ENCODE peak calls at places on chromosomes 3 and 15, in five cellular contexts. C, R, B, J and S are unnamed samples.

GRCh38 chr15:61861962-61862361 is 198.3 kb downstream of the VPS13C start:
- DNase-seq in C (no peak), R (no peak), B (no peak), J (no peak), S (no peak)

GRCh38 chr3:105140899-105141367 is 225.8 kb upstream of the ALCAM start:
- DNase-seq in C (no peak), R (no peak), B (no peak), J (no peak), S (peak; percentile 11)

GRCh38 chr3:82133070-82133606 is 371.7 kb upstream of the GBE1 start:
- DNase-seq in C (peak; percentile 26), R (peak; percentile 36), B (peak; percentile 31), J (peak; percentile 20), S (peak; percentile 77)

GRCh38 chr3:136994772-136995516 is 37.2 kb downstream of the IL20RB start:
- DNase-seq in C (peak; percentile 69), R (no peak), B (peak; percentile 96), J (no peak), S (no peak)

GRCh38 chr15:41416742-41417417 is at the start of gene RTF1:
- DNase-seq in C (peak; percentile 65), R (peak; percentile 98), B (peak; percentile 40), J (peak; percentile 66), S (peak; percentile 96)

GRCh38 chr3:9214599-9214998 is 34.8 kb downstream of the SRGAP3 start:
- DNase-seq in C (peak; percentile 82), R (no peak), B (peak; percentile 53), J (no peak), S (no peak)

GRCh38 chr3:47899495-47900108 is 96.7 kb downstream of the DHX30 start:
- DNase-seq in C (peak; percentile 33), R (no peak), B (no peak), J (no peak), S (no peak)

GRCh38 chr3:29618395-29619291 is 337.8 kb downstream of the RBMS3 start:
- DNase-seq in C (no peak), R (no peak), B (no peak), J (no peak), S (no peak)

GRCh38 chr15:35751421-35752133 is 205.6 kb upstream of the DPH6 start:
- DNase-seq in C (peak; percentile 41), R (peak; percentile 28), B (peak; percentile 28), J (peak; percentile 50), S (peak; percentile 76)

GRCh38 chr3:48130321-48130881 is 57.8 kb downstream of the CDC25A start:
- DNase-seq in C (peak; percentile 97), R (no peak), B (peak; percentile 37), J (no peak), S (no peak)

GRCh38 chr3:53357457-53357856 is 10.1 kb upstream of the DCP1A start:
- DNase-seq in C (no peak), R (no peak), B (no peak), J (no peak), S (no peak)

GRCh38 chr3:161969867-161970266 is 473.3 kb downstream of the OTOL1 start:
- DNase-seq in C (peak; percentile 6), R (no peak), B (no peak), J (no peak), S (no peak)

GRCh38 chr3:50316657-50317242 is 5.8 kb downstream of the HYAL2 start:
- DNase-seq in C (peak; percentile 65), R (no peak), B (no peak), J (no peak), S (peak; percentile 60)

GRCh38 chr3:13722178-13722577 is 157.7 kb downstream of the WNT7A start:
- DNase-seq in C (no peak), R (no peak), B (no peak), J (no peak), S (no peak)

GRCh38 chr3:107263269-107264021 is 113.8 kb upstream of the CCDC54 start:
- DNase-seq in C (no peak), R (no peak), B (no peak), J (no peak), S (no peak)

GRCh38 chr15:66899555-66900350 is 165.6 kb upstream of the SMAD3 start:
- DNase-seq in C (peak; percentile 6), R (no peak), B (no peak), J (no peak), S (no peak)

GRCh38 chr3:139778884-139779283 is 101.1 kb upstream of the NMNAT3 start:
- DNase-seq in C (no peak), R (no peak), B (no peak), J (no peak), S (no peak)

GRCh38 chr3:136984837-136985236 is 27.1 kb downstream of the IL20RB start:
- DNase-seq in C (peak; percentile 35), R (no peak), B (peak; percentile 76), J (no peak), S (no peak)

GRCh38 chr3:12959838-12960378 is 113.3 kb downstream of the IQSEC1 start:
- DNase-seq in C (no peak), R (no peak), B (no peak), J (no peak), S (no peak)

GRCh38 chr3:73509812-73510211 is 114.9 kb downstream of the PDZRN3 start:
- DNase-seq in C (no peak), R (no peak), B (no peak), J (no peak), S (no peak)

GRCh38 chr3:103786296-103786695 is 1351.5 kb downstream of the ZPLD1 start:
- DNase-seq in C (no peak), R (no peak), B (no peak), J (no peak), S (no peak)

GRCh38 chr3:38606561-38606960 is 42.9 kb downstream of the SCN5A start:
- DNase-seq in C (no peak), R (no peak), B (no peak), J (no peak), S (no peak)

GRCh38 chr15:69170597-69170996 is 10.2 kb downstream of the GLCE start:
- DNase-seq in C (no peak), R (no peak), B (no peak), J (no peak), S (no peak)

GRCh38 chr3:16884748-16885587 is at the start of gene PLCL2:
- DNase-seq in C (no peak), R (peak; percentile 73), B (no peak), J (no peak), S (peak; percentile 82)

GRCh38 chr3:187076297-187076696 is 63.0 kb downstream of the RPL39L start:
- DNase-seq in C (no peak), R (no peak), B (no peak), J (no peak), S (peak; percentile 5)

GRCh38 chr3:187077085-187077484 is 62.2 kb downstream of the RPL39L start:
- DNase-seq in C (no peak), R (no peak), B (no peak), J (no peak), S (no peak)

GRCh38 chr3:187079090-187080022 is 59.9 kb downstream of the RPL39L start:
- DNase-seq in C (no peak), R (no peak), B (no peak), J (no peak), S (no peak)

GRCh38 chr3:187080799-187081450 is 58.4 kb downstream of the RPL39L start:
- DNase-seq in C (no peak), R (no peak), B (no peak), J (no peak), S (no peak)

GRCh38 chr3:187077537-187077936 is 61.8 kb downstream of the RPL39L start:
- DNase-seq in C (no peak), R (no peak), B (no peak), J (no peak), S (no peak)
- TF ChIP-seq CTCF in C (no peak), R (no peak), B (no peak), J (no peak), S (no peak)

DNA sequence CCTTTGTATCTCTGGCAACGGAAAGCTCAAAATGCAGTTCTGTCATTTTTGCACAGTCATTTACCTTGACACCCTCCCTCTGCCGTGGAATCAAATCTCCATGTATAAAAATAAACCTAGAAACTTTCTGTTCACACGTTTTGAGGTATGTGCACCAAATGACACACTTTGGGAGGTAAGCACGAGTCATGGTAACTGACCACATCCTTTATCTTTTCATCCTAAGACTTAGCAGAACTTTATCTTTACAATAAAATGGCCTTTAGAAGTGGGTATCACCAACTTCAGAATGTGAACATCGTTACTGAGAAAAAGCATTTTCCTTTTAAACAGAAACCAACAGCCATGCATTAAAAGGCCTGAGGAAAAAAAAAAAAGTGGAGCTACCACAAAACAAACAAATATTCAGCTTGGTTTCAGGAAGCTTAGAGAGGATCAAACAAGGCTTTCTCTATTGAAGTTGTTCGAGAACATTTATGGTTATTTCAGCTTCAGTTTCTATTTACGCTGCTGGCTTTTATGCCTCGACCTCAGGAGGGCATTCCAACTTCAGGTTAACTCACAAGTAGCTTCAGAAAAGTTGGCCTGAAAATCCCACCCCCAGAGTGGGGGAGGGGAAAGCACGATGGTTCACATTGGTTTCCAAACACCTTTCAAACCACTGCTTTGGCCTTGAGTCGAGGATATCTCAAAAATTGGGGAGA is 171.1 kb upstream of the ICE2 start:
- DNase-seq in C (no peak), R (no peak), B (no peak), J (no peak), S (peak; percentile 89)
- TF ChIP-seq CTCF in C (no peak), R (no peak), B (no peak), J (no peak), S (no peak)

GRCh38 chr3:160163259-160163878 is 61.9 kb upstream of the C3orf80 start:
- DNase-seq in C (no peak), R (peak; percentile 27), B (no peak), J (peak; percentile 15), S (peak; percentile 40)
- TF ChIP-seq CTCF in C (peak; percentile 42), R (peak; percentile 39), B (peak; percentile 40), J (peak; percentile 68), S (peak; percentile 17)

GRCh38 chr3:184750684-184751083 is 38.8 kb upstream of the MAGEF1 start:
- DNase-seq in C (no peak), R (no peak), B (no peak), J (no peak), S (no peak)

GRCh38 chr3:184751204-184751809 is 39.4 kb upstream of the MAGEF1 start:
- DNase-seq in C (no peak), R (no peak), B (no peak), J (no peak), S (no peak)

GRCh38 chr3:184749168-184749744 is 37.4 kb upstream of the MAGEF1 start:
- DNase-seq in C (no peak), R (no peak), B (no peak), J (no peak), S (no peak)

GRCh38 chr3:184746131-184747120 is 34.6 kb upstream of the MAGEF1 start:
- DNase-seq in C (no peak), R (no peak), B (no peak), J (no peak), S (no peak)

DNA sequence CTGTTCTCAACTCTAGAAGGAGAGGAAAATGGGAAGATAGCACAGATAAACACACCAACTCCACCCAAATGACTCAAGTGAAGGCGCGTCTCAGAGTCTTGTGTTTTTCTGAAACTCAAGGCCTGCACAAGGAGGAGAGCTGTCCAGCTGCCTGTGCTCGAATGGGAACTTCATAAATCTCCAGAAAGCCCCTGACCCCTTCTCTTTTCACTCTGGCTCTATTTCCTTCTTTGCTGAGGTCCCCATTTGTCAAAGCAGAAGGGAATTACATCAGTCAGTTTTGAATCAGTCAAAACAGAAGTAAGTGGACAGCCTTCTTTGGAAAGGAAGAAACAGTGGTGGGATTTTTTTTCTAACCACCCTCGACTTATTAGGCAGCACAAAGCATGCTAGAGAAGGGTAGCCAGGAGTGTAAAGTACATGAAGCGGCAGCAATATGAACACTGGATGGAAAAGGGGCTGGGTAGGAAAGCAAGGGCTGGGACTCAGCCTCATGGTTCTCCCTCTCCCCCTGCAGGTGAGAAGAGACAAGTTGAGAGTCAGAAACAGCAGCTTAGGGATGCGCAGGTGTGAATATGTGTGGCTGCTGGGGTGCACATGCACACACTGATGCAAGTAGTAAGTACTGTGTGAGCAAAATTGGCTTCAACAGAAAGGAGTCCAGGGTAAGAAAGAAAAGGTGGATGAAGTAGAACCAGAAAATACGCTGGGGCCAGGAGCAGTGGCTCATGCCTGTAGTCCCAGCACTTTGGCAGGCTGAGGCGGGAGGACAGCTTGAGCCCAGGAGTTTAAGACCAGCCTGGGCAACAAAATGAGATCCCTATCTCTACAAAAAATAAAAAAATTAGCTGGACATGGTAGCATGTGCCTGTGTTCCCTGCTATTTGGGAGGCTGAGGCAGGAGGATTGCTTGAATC is 36.6 kb upstream of the MAGEF1 start:
- DNase-seq in C (no peak), R (peak; percentile 56), B (no peak), J (peak; percentile 8), S (peak; percentile 61)
- TF ChIP-seq CTCF in C (no peak), R (no peak), B (peak; percentile 27), J (no peak), S (peak; percentile 37)